ENCODE peak calls at places on chromosomes 6 and 20, in six cellular contexts. One of them, this sample, is unnamed.

GRCh38 chr6:3669916-3670315 is 81.6 kb downstream of the PXDC1 start:
- DNase-seq in stimulated activated CD4-positive, alpha-beta T cell treated with anti-CD3 and anti-CD28 coated beads, Interleukin-1b, Interleukin-23, amount 100 ng/mL, for 1 hour: no peak
- DNase-seq in activated T-cell treated with anti-CD3 and anti-CD28 coated beads, Interleukin-2, amount 50 U/mL, for 4 hours: no peak
- DNase-seq in activated B cell treated with CpG ODN at 0.5 μM for 24 hours: no peak
- DNase-seq in NCI-H748 treated with DMSO at 0.1 percent for 48 hours: no peak
- DNase-seq in hepatocyte: no peak
- DNase-seq in this sample: no peak

GRCh38 chr6:25553502-25553901 is 98.5 kb upstream of the SCGN start:
- DNase-seq in stimulated activated CD4-positive, alpha-beta T cell treated with anti-CD3 and anti-CD28 coated beads, Interleukin-1b, Interleukin-23, amount 100 ng/mL, for 1 hour: no peak
- DNase-seq in activated T-cell treated with anti-CD3 and anti-CD28 coated beads, Interleukin-2, amount 50 U/mL, for 4 hours: no peak
- DNase-seq in activated B cell treated with CpG ODN at 0.5 μM for 24 hours: no peak
- DNase-seq in NCI-H748 treated with DMSO at 0.1 percent for 48 hours: no peak
- DNase-seq in hepatocyte: no peak
- DNase-seq in this sample: no peak

GRCh38 chr6:134176283-134176975 is 124.0 kb upstream of the SLC2A12 start:
- DNase-seq in stimulated activated CD4-positive, alpha-beta T cell treated with anti-CD3 and anti-CD28 coated beads, Interleukin-1b, Interleukin-23, amount 100 ng/mL, for 1 hour: no peak
- DNase-seq in activated T-cell treated with anti-CD3 and anti-CD28 coated beads, Interleukin-2, amount 50 U/mL, for 4 hours: peak; percentile 14
- DNase-seq in activated B cell treated with CpG ODN at 0.5 μM for 24 hours: peak; percentile 34
- DNase-seq in NCI-H748 treated with DMSO at 0.1 percent for 48 hours: no peak
- DNase-seq in hepatocyte: peak; percentile 63
- DNase-seq in this sample: no peak

GRCh38 chr6:18503588-18504231 is 116.6 kb downstream of the RNF144B start:
- DNase-seq in stimulated activated CD4-positive, alpha-beta T cell treated with anti-CD3 and anti-CD28 coated beads, Interleukin-1b, Interleukin-23, amount 100 ng/mL, for 1 hour: peak; percentile 3
- DNase-seq in activated T-cell treated with anti-CD3 and anti-CD28 coated beads, Interleukin-2, amount 50 U/mL, for 4 hours: peak; percentile 7
- DNase-seq in activated B cell treated with CpG ODN at 0.5 μM for 24 hours: no peak
- DNase-seq in NCI-H748 treated with DMSO at 0.1 percent for 48 hours: peak; percentile 79
- DNase-seq in hepatocyte: peak; percentile 84
- DNase-seq in this sample: peak; percentile 40

GRCh38 chr20:63273635-63274380 is 1.2 kb downstream of the ARFGAP1 start:
- DNase-seq in stimulated activated CD4-positive, alpha-beta T cell treated with anti-CD3 and anti-CD28 coated beads, Interleukin-1b, Interleukin-23, amount 100 ng/mL, for 1 hour: no peak
- DNase-seq in activated T-cell treated with anti-CD3 and anti-CD28 coated beads, Interleukin-2, amount 50 U/mL, for 4 hours: no peak
- DNase-seq in activated B cell treated with CpG ODN at 0.5 μM for 24 hours: no peak
- DNase-seq in NCI-H748 treated with DMSO at 0.1 percent for 48 hours: no peak
- DNase-seq in hepatocyte: peak; percentile 74
- DNase-seq in this sample: no peak

GRCh38 chr6:140774080-140774505 is 1358.6 kb upstream of the GJE1 start:
- DNase-seq in stimulated activated CD4-positive, alpha-beta T cell treated with anti-CD3 and anti-CD28 coated beads, Interleukin-1b, Interleukin-23, amount 100 ng/mL, for 1 hour: no peak
- DNase-seq in activated T-cell treated with anti-CD3 and anti-CD28 coated beads, Interleukin-2, amount 50 U/mL, for 4 hours: no peak
- DNase-seq in activated B cell treated with CpG ODN at 0.5 μM for 24 hours: no peak
- DNase-seq in NCI-H748 treated with DMSO at 0.1 percent for 48 hours: no peak
- DNase-seq in hepatocyte: peak; percentile 48
- DNase-seq in this sample: peak; percentile 0

GRCh38 chr20:10611357-10611756 is 62.4 kb downstream of the JAG1 start:
- DNase-seq in stimulated activated CD4-positive, alpha-beta T cell treated with anti-CD3 and anti-CD28 coated beads, Interleukin-1b, Interleukin-23, amount 100 ng/mL, for 1 hour: no peak
- DNase-seq in activated T-cell treated with anti-CD3 and anti-CD28 coated beads, Interleukin-2, amount 50 U/mL, for 4 hours: no peak
- DNase-seq in activated B cell treated with CpG ODN at 0.5 μM for 24 hours: no peak
- DNase-seq in NCI-H748 treated with DMSO at 0.1 percent for 48 hours: peak; percentile 30
- DNase-seq in hepatocyte: peak; percentile 35
- DNase-seq in this sample: no peak

GRCh38 chr20:40265872-40266533 is 423.0 kb downstream of the MAFB start:
- DNase-seq in stimulated activated CD4-positive, alpha-beta T cell treated with anti-CD3 and anti-CD28 coated beads, Interleukin-1b, Interleukin-23, amount 100 ng/mL, for 1 hour: no peak
- DNase-seq in activated T-cell treated with anti-CD3 and anti-CD28 coated beads, Interleukin-2, amount 50 U/mL, for 4 hours: no peak
- DNase-seq in activated B cell treated with CpG ODN at 0.5 μM for 24 hours: no peak
- DNase-seq in NCI-H748 treated with DMSO at 0.1 percent for 48 hours: no peak
- DNase-seq in hepatocyte: peak; percentile 38
- DNase-seq in this sample: peak; percentile 15

GRCh38 chr20:62805365-62805710 is 703 bp downstream of the OGFR start:
- DNase-seq in stimulated activated CD4-positive, alpha-beta T cell treated with anti-CD3 and anti-CD28 coated beads, Interleukin-1b, Interleukin-23, amount 100 ng/mL, for 1 hour: no peak
- DNase-seq in activated T-cell treated with anti-CD3 and anti-CD28 coated beads, Interleukin-2, amount 50 U/mL, for 4 hours: no peak
- DNase-seq in activated B cell treated with CpG ODN at 0.5 μM for 24 hours: no peak
- DNase-seq in NCI-H748 treated with DMSO at 0.1 percent for 48 hours: no peak
- DNase-seq in hepatocyte: peak; percentile 52
- DNase-seq in this sample: no peak

GRCh38 chr20:56187791-56188190 is 60.7 kb upstream of the MC3R start:
- DNase-seq in stimulated activated CD4-positive, alpha-beta T cell treated with anti-CD3 and anti-CD28 coated beads, Interleukin-1b, Interleukin-23, amount 100 ng/mL, for 1 hour: no peak
- DNase-seq in activated T-cell treated with anti-CD3 and anti-CD28 coated beads, Interleukin-2, amount 50 U/mL, for 4 hours: no peak
- DNase-seq in activated B cell treated with CpG ODN at 0.5 μM for 24 hours: no peak
- DNase-seq in NCI-H748 treated with DMSO at 0.1 percent for 48 hours: no peak
- DNase-seq in hepatocyte: no peak
- DNase-seq in this sample: peak; percentile 60

GRCh38 chr6:38088010-38088409 is 268.5 kb downstream of the ZFAND3 start:
- DNase-seq in stimulated activated CD4-positive, alpha-beta T cell treated with anti-CD3 and anti-CD28 coated beads, Interleukin-1b, Interleukin-23, amount 100 ng/mL, for 1 hour: no peak
- DNase-seq in activated T-cell treated with anti-CD3 and anti-CD28 coated beads, Interleukin-2, amount 50 U/mL, for 4 hours: no peak
- DNase-seq in activated B cell treated with CpG ODN at 0.5 μM for 24 hours: no peak
- DNase-seq in NCI-H748 treated with DMSO at 0.1 percent for 48 hours: no peak
- DNase-seq in hepatocyte: no peak
- DNase-seq in this sample: no peak

GRCh38 chr6:54730767-54731665 is 115.6 kb upstream of the FAM83B start:
- DNase-seq in stimulated activated CD4-positive, alpha-beta T cell treated with anti-CD3 and anti-CD28 coated beads, Interleukin-1b, Interleukin-23, amount 100 ng/mL, for 1 hour: no peak
- DNase-seq in activated T-cell treated with anti-CD3 and anti-CD28 coated beads, Interleukin-2, amount 50 U/mL, for 4 hours: no peak
- DNase-seq in activated B cell treated with CpG ODN at 0.5 μM for 24 hours: no peak
- DNase-seq in NCI-H748 treated with DMSO at 0.1 percent for 48 hours: no peak
- DNase-seq in hepatocyte: no peak
- DNase-seq in this sample: no peak

GRCh38 chr6:31791324-31792089 is 4.0 kb downstream of the VARS1 start:
- DNase-seq in stimulated activated CD4-positive, alpha-beta T cell treated with anti-CD3 and anti-CD28 coated beads, Interleukin-1b, Interleukin-23, amount 100 ng/mL, for 1 hour: no peak
- DNase-seq in activated T-cell treated with anti-CD3 and anti-CD28 coated beads, Interleukin-2, amount 50 U/mL, for 4 hours: no peak
- DNase-seq in activated B cell treated with CpG ODN at 0.5 μM for 24 hours: no peak
- DNase-seq in NCI-H748 treated with DMSO at 0.1 percent for 48 hours: peak; percentile 12
- DNase-seq in hepatocyte: peak; percentile 77
- DNase-seq in this sample: peak; percentile 13

GRCh38 chr6:24982231-24982630 is 46.5 kb upstream of the RIPOR2 start:
- DNase-seq in stimulated activated CD4-positive, alpha-beta T cell treated with anti-CD3 and anti-CD28 coated beads, Interleukin-1b, Interleukin-23, amount 100 ng/mL, for 1 hour: no peak
- DNase-seq in activated T-cell treated with anti-CD3 and anti-CD28 coated beads, Interleukin-2, amount 50 U/mL, for 4 hours: no peak
- DNase-seq in activated B cell treated with CpG ODN at 0.5 μM for 24 hours: no peak
- DNase-seq in NCI-H748 treated with DMSO at 0.1 percent for 48 hours: no peak
- DNase-seq in hepatocyte: no peak
- DNase-seq in this sample: no peak

GRCh38 chr6:40444811-40445210 is 142.4 kb downstream of the LRFN2 start:
- DNase-seq in stimulated activated CD4-positive, alpha-beta T cell treated with anti-CD3 and anti-CD28 coated beads, Interleukin-1b, Interleukin-23, amount 100 ng/mL, for 1 hour: no peak
- DNase-seq in activated T-cell treated with anti-CD3 and anti-CD28 coated beads, Interleukin-2, amount 50 U/mL, for 4 hours: no peak
- DNase-seq in activated B cell treated with CpG ODN at 0.5 μM for 24 hours: no peak
- DNase-seq in NCI-H748 treated with DMSO at 0.1 percent for 48 hours: no peak
- DNase-seq in hepatocyte: peak; percentile 57
- DNase-seq in this sample: no peak

GRCh38 chr6:88922775-88923548 is 40.5 kb downstream of the RNGTT start:
- DNase-seq in stimulated activated CD4-positive, alpha-beta T cell treated with anti-CD3 and anti-CD28 coated beads, Interleukin-1b, Interleukin-23, amount 100 ng/mL, for 1 hour: no peak
- DNase-seq in activated T-cell treated with anti-CD3 and anti-CD28 coated beads, Interleukin-2, amount 50 U/mL, for 4 hours: no peak
- DNase-seq in activated B cell treated with CpG ODN at 0.5 μM for 24 hours: no peak
- DNase-seq in NCI-H748 treated with DMSO at 0.1 percent for 48 hours: no peak
- DNase-seq in hepatocyte: no peak
- DNase-seq in this sample: no peak

GRCh38 chr6:169685860-169686259 is 16.0 kb downstream of the WDR27 start:
- DNase-seq in stimulated activated CD4-positive, alpha-beta T cell treated with anti-CD3 and anti-CD28 coated beads, Interleukin-1b, Interleukin-23, amount 100 ng/mL, for 1 hour: no peak
- DNase-seq in activated T-cell treated with anti-CD3 and anti-CD28 coated beads, Interleukin-2, amount 50 U/mL, for 4 hours: no peak
- DNase-seq in activated B cell treated with CpG ODN at 0.5 μM for 24 hours: no peak
- DNase-seq in NCI-H748 treated with DMSO at 0.1 percent for 48 hours: no peak
- DNase-seq in hepatocyte: no peak
- DNase-seq in this sample: no peak

GRCh38 chr6:73152998-73153757 is 72.1 kb downstream of the KHDC1L start:
- DNase-seq in stimulated activated CD4-positive, alpha-beta T cell treated with anti-CD3 and anti-CD28 coated beads, Interleukin-1b, Interleukin-23, amount 100 ng/mL, for 1 hour: no peak
- DNase-seq in activated T-cell treated with anti-CD3 and anti-CD28 coated beads, Interleukin-2, amount 50 U/mL, for 4 hours: no peak
- DNase-seq in activated B cell treated with CpG ODN at 0.5 μM for 24 hours: no peak
- DNase-seq in NCI-H748 treated with DMSO at 0.1 percent for 48 hours: no peak
- DNase-seq in hepatocyte: no peak
- DNase-seq in this sample: no peak

This sample was measured in NCI-H1092.